ENCODE peak calls at places on chromosomes 7 and 10, in eight cellular contexts. F is neural progenitor cell, R is AG09309, S is AG10803, B is kidney epithelial cell, P is ascending aorta, W is AG04450, C is dorsolateral prefrontal cortex. L is an unnamed sample.

GRCh38 chr10:35458500-35459448 is 122.5 kb downstream of the CCNY start:
- DNase-seq in F (no peak), R (no peak), S (no peak), B (no peak), P (no peak), W (no peak), C (no peak), L (no peak)

GRCh38 chr7:95141755-95142154 is 182.6 kb downstream of the PON1 start:
- DNase-seq in F (no peak), R (no peak), S (no peak), B (no peak), P (no peak), W (no peak), C (no peak), L (no peak)

GRCh38 chr7:18565337-18565736 is 69.8 kb downstream of the HDAC9 start:
- DNase-seq in F (no peak), R (no peak), S (peak), B (no peak), P (no peak), W (no peak), C (no peak), L (no peak)

GRCh38 chr7:95583834-95584621 is 12.3 kb downstream of the PDK4 start:
- DNase-seq in F (no peak), R (no peak), S (no peak), B (no peak), P (no peak), W (no peak), C (no peak), L (no peak)

GRCh38 chr10:61564444-61564843 is 98.3 kb upstream of the CABCOCO1 start:
- DNase-seq in F (no peak), R (no peak), S (no peak), B (no peak), P (no peak), W (no peak), C (no peak), L (no peak)

GRCh38 chr7:38391751-38392150 is 118.3 kb upstream of the TARP start:
- DNase-seq in F (no peak), R (no peak), S (no peak), B (no peak), P (no peak), W (no peak), C (no peak), L (no peak)

GRCh38 chr10:123562811-123563580 is 103.2 kb upstream of the GPR26 start:
- DNase-seq in F (no peak), R (no peak), S (peak), B (no peak), P (no peak), W (no peak), C (no peak), L (no peak)

GRCh38 chr7:33639552-33640197 is 265.7 kb upstream of the BMPER start:
- DNase-seq in F (no peak), R (peak), S (peak), B (no peak), P (no peak), W (no peak), C (no peak), L (no peak)

GRCh38 chr10:113232928-113233511 is 283.0 kb downstream of the TCF7L2 start:
- DNase-seq in F (no peak), R (no peak), S (no peak), B (no peak), P (no peak), W (no peak), C (no peak), L (no peak)

GRCh38 chr7:94272821-94273583 is 121.7 kb upstream of the COL1A2 start:
- DNase-seq in F (no peak), R (no peak), S (peak), B (no peak), P (no peak), W (no peak), C (no peak), L (no peak)

GRCh38 chr7:96321041-96321669 is 743 bp downstream of the SLC25A13 start:
- DNase-seq in F (peak), R (no peak), S (peak), B (no peak), P (peak), W (peak), C (peak), L (no peak)

GRCh38 chr7:22094413-22095304 is 149.0 kb upstream of the CDCA7L start:
- DNase-seq in F (no peak), R (peak), S (peak), B (no peak), P (peak), W (peak), C (no peak), L (no peak)

GRCh38 chr10:79108728-79109127 is 40.0 kb downstream of the ZMIZ1 start:
- DNase-seq in F (no peak), R (no peak), S (no peak), B (no peak), P (no peak), W (no peak), C (no peak), L (no peak)

GRCh38 chr7:156834462-156834861 is 58.5 kb downstream of the LMBR1 start:
- DNase-seq in F (no peak), R (no peak), S (no peak), B (no peak), P (no peak), W (no peak), C (no peak), L (no peak)

GRCh38 chr10:124917168-124917938 is 24.6 kb upstream of the ZRANB1 start:
- DNase-seq in F (peak), R (no peak), S (peak), B (no peak), P (peak), W (no peak), C (peak), L (no peak)

GRCh38 chr7:132488634-132489302 is 87.5 kb downstream of the PLXNA4 start:
- DNase-seq in F (no peak), R (no peak), S (peak), B (no peak), P (no peak), W (no peak), C (no peak), L (no peak)

GRCh38 chr10:15367296-15367830 is 3.7 kb downstream of the FAM171A1 start:
- DNase-seq in F (no peak), R (no peak), S (no peak), B (no peak), P (no peak), W (no peak), C (no peak), L (no peak)

GRCh38 chr7:105016083-105017075 is 2.4 kb downstream of the KMT2E start:
- DNase-seq in F (no peak), R (no peak), S (peak), B (no peak), P (no peak), W (no peak), C (no peak), L (no peak)

GRCh38 chr7:128962837-128963236 is 25.1 kb downstream of the IRF5 start:
- DNase-seq in F (no peak), R (no peak), S (no peak), B (no peak), P (no peak), W (no peak), C (no peak), L (peak)

GRCh38 chr10:95837368-95837776 is 70.4 kb upstream of the CC2D2B start:
- DNase-seq in F (peak), R (no peak), S (no peak), B (no peak), P (no peak), W (no peak), C (no peak), L (no peak)
- H3K4me3 ChIP-seq in F (no peak), R (no peak), S (no peak), B (no peak), P (no peak), W (no peak), C (no peak), L (no peak)

GRCh38 chr7:101950450-101951119 is 133.2 kb downstream of the CUX1 start:
- DNase-seq in F (peak), R (no peak), S (peak), B (no peak), P (no peak), W (peak), C (no peak), L (peak)
- TF ChIP-seq CTCF in F (no peak), R (peak), S (peak), B (peak), P (no peak), W (peak), C (no peak), L (peak)

GRCh38 chr7:73894851-73895441 is 34.0 kb downstream of the TMEM270 start:
- DNase-seq in F (no peak), R (peak), S (peak), B (peak), P (peak), W (peak), C (no peak), L (no peak)
- H3K4me3 ChIP-seq in F (no peak), R (no peak), S (no peak), B (no peak), P (no peak), W (no peak), C (no peak), L (no peak)

GRCh38 chr10:132497083-132497680 is 40.4 kb upstream of the INPP5A start:
- DNase-seq in F (no peak), R (no peak), S (no peak), B (no peak), P (no peak), W (no peak), C (peak), L (no peak)
- TF ChIP-seq CTCF in F (no peak), R (no peak), S (no peak), B (no peak), P (no peak), W (no peak), C (no peak), L (no peak)

GRCh38 chr7:32217841-32218467 is 147.7 kb upstream of the PDE1C start:
- DNase-seq in F (no peak), R (no peak), S (no peak), B (no peak), P (no peak), W (no peak), C (no peak), L (no peak)

GRCh38 chr7:32219416-32219815 is 149.2 kb upstream of the PDE1C start:
- DNase-seq in F (no peak), R (no peak), S (no peak), B (no peak), P (no peak), W (no peak), C (no peak), L (no peak)

GRCh38 chr7:32221056-32221455 is 150.8 kb upstream of the PDE1C start:
- DNase-seq in F (no peak), R (no peak), S (no peak), B (no peak), P (no peak), W (no peak), C (no peak), L (no peak)

GRCh38 chr7:32216759-32217158 is 146.6 kb upstream of the PDE1C start:
- DNase-seq in F (no peak), R (no peak), S (no peak), B (no peak), P (no peak), W (no peak), C (no peak), L (no peak)

DNA sequence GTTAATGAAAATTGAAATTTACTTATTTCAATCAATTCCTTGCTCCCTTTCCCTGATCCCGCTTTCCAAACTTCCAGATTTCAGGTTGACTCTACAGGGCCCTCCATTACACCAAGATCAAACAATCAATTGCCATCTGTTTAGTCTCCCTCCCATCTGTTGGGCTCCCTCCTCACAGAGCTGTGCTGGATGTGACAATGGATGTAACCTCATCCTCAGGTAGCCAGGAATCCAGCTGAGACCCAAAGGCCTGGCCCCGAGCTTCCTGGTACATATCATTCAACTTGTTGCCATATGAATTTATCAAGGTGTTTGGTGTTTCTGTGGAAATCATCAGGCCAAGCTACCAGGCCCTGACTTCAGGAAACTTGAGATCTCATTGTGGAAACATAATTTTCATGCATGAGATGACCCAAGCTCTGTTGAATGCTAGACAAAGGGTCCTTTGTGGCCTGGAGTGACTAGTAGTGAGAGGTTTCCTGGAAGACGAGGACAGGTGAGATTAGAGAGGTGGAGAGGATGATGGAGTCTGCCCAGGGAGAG is 148.6 kb upstream of the PDE1C start:
- DNase-seq in F (no peak), R (no peak), S (no peak), B (no peak), P (no peak), W (no peak), C (no peak), L (no peak)
- H3K4me3 ChIP-seq in F (no peak), R (no peak), S (no peak), B (no peak), P (no peak), W (no peak), C (no peak), L (no peak)

GRCh38 chr10:12549297-12549696 is 199.9 kb downstream of the CAMK1D start:
- DNase-seq in F (no peak), R (no peak), S (no peak), B (no peak), P (no peak), W (no peak), C (no peak), L (no peak)
- TF ChIP-seq CTCF in F (no peak), R (no peak), S (no peak), B (no peak), P (no peak), W (no peak), C (no peak), L (no peak)

GRCh38 chr7:108434030-108434429 is 22.2 kb downstream of the NRCAM start:
- DNase-seq in F (no peak), R (no peak), S (no peak), B (no peak), P (no peak), W (no peak), C (no peak), L (no peak)
- H3K4me3 ChIP-seq in F (no peak), R (no peak), S (no peak), B (no peak), P (no peak), W (no peak), C (no peak), L (no peak)